ENCODE peak calls at places on chromosomes 12 and 14, in five cellular contexts. A, D, U, G and Y are unnamed samples.

GRCh38 chr12:1488908-1489381 is 105.4 kb downstream of the FBXL14 start:
- DNase-seq in A (no peak), D (peak; percentile 67), U (peak; percentile 40), G (no peak), Y (no peak)

GRCh38 chr12:12176402-12176801 is 90.4 kb downstream of the LRP6 start:
- DNase-seq in A (no peak), D (no peak), U (no peak), G (no peak), Y (no peak)

GRCh38 chr12:50325890-50326391 is 42.6 kb upstream of the LIMA1 start:
- DNase-seq in A (no peak), D (no peak), U (no peak), G (no peak), Y (no peak)

GRCh38 chr14:55255185-55255584 is 16.0 kb upstream of the FBXO34 start:
- DNase-seq in A (no peak), D (no peak), U (no peak), G (no peak), Y (no peak)

GRCh38 chr12:97142737-97143450 is 235.8 kb downstream of the NEDD1 start:
- DNase-seq in A (no peak), D (no peak), U (no peak), G (no peak), Y (no peak)

GRCh38 chr12:65330341-65330740 is 51.9 kb downstream of the MSRB3 start:
- DNase-seq in A (no peak), D (no peak), U (peak; percentile 69), G (no peak), Y (no peak)

GRCh38 chr12:2739832-2740641 is 54.7 kb upstream of the FKBP4 start:
- DNase-seq in A (no peak), D (peak; percentile 53), U (peak; percentile 34), G (peak; percentile 2), Y (no peak)

GRCh38 chr12:92434607-92435025 is 268.2 kb upstream of the PLEKHG7 start:
- DNase-seq in A (no peak), D (no peak), U (no peak), G (no peak), Y (no peak)

GRCh38 chr12:89665556-89665955 is 43.1 kb downstream of the ATP2B1 start:
- DNase-seq in A (no peak), D (no peak), U (no peak), G (no peak), Y (no peak)

GRCh38 chr14:59301354-59301753 is 112.9 kb downstream of the DAAM1 start:
- DNase-seq in A (peak; percentile 43), D (no peak), U (no peak), G (no peak), Y (no peak)

GRCh38 chr12:120342567-120343537 is 15.3 kb upstream of the PLA2G1B start:
- DNase-seq in A (no peak), D (peak; percentile 5), U (no peak), G (no peak), Y (no peak)

GRCh38 chr14:103563089-103563620 is 395 bp downstream of the COA8 start:
- DNase-seq in A (no peak), D (no peak), U (no peak), G (peak; percentile 83), Y (no peak)

GRCh38 chr12:29220632-29221336 is 71.7 kb downstream of the FAR2 start:
- DNase-seq in A (no peak), D (no peak), U (no peak), G (no peak), Y (no peak)

GRCh38 chr14:95507174-95507573 is 9.3 kb downstream of the SYNE3 start:
- DNase-seq in A (peak; percentile 82), D (peak; percentile 95), U (peak; percentile 94), G (no peak), Y (no peak)

GRCh38 chr14:90649096-90649495 is 167.1 kb downstream of the TTC7B start:
- DNase-seq in A (no peak), D (no peak), U (peak; percentile 61), G (no peak), Y (no peak)

GRCh38 chr12:124720687-124721500 is 142.8 kb downstream of the SCARB1 start:
- DNase-seq in A (peak; percentile 47), D (peak; percentile 63), U (peak; percentile 60), G (peak; percentile 87), Y (no peak)

GRCh38 chr12:47408171-47408871 is 297.5 kb downstream of the RPAP3 start:
- DNase-seq in A (no peak), D (no peak), U (no peak), G (no peak), Y (no peak)

GRCh38 chr14:51020024-51020710 is 74.7 kb downstream of the TRIM9 start:
- DNase-seq in A (no peak), D (peak; percentile 69), U (no peak), G (no peak), Y (no peak)

GRCh38 chr12:124792961-124793441 is 70.7 kb downstream of the SCARB1 start:
- DNase-seq in A (no peak), D (no peak), U (peak; percentile 35), G (no peak), Y (no peak)

GRCh38 chr12:73514672-73515071 is 1023.0 kb upstream of the ATXN7L3B start:
- DNase-seq in A (no peak), D (no peak), U (no peak), G (no peak), Y (no peak)

GRCh38 chr12:111687952-111688351 is 2.1 kb downstream of the ACAD10 start:
- DNase-seq in A (no peak), D (no peak), U (no peak), G (no peak), Y (no peak)

GRCh38 chr12:118377891-118378470 is 1.6 kb downstream of the SUDS3 start:
- DNase-seq in A (no peak), D (peak; percentile 67), U (peak; percentile 44), G (peak; percentile 43), Y (no peak)

GRCh38 chr12:47652491-47653234 is 53.2 kb downstream of the RPAP3 start:
- DNase-seq in A (no peak), D (no peak), U (no peak), G (no peak), Y (no peak)

GRCh38 chr12:11812558-11813421 is 163.3 kb downstream of the ETV6 start:
- DNase-seq in A (peak; percentile 53), D (peak; percentile 44), U (peak; percentile 27), G (peak; percentile 50), Y (no peak)

GRCh38 chr14:55071870-55072640 is 20.6 kb downstream of the MAPK1IP1L start:
- DNase-seq in A (peak; percentile 72), D (peak; percentile 80), U (peak; percentile 94), G (no peak), Y (no peak)

GRCh38 chr14:91263329-91263728 is 18.8 kb upstream of the GPR68 start:
- DNase-seq in A (no peak), D (no peak), U (no peak), G (no peak), Y (no peak)